ENCODE peak calls at places on chromosomes 11 and 22, in six cellular contexts. T is uterus, W is IMR-90, P is tibial nerve, Q is GM12891, E is esophagus muscularis mucosa. C is an unnamed sample.

GRCh38 chr22:48704335-48704734 is 1123.3 kb downstream of the BRD1 start:
- DNase-seq in T (no peak), W (no peak), P (no peak), Q (no peak), E (no peak), C (no peak)

GRCh38 chr22:47539374-47539773 is 776.9 kb downstream of the TBC1D22A start:
- DNase-seq in T (no peak), W (no peak), P (no peak), Q (no peak), E (peak; percentile 75), C (no peak)

GRCh38 chr22:46937185-46937584 is 174.7 kb downstream of the TBC1D22A start:
- DNase-seq in T (no peak), W (no peak), P (no peak), Q (no peak), E (no peak), C (no peak)

GRCh38 chr11:14422814-14423182 is 63.8 kb upstream of the RRAS2 start:
- DNase-seq in T (no peak), W (no peak), P (no peak), Q (no peak), E (no peak), C (no peak)

GRCh38 chr11:83119216-83119615 is 37.7 kb upstream of the PCF11 start:
- DNase-seq in T (no peak), W (peak; percentile 11), P (no peak), Q (no peak), E (no peak), C (no peak)

GRCh38 chr11:93727985-93728791 is 13.1 kb downstream of the TAF1D start:
- DNase-seq in T (no peak), W (peak; percentile 54), P (no peak), Q (no peak), E (no peak), C (no peak)

GRCh38 chr11:45512749-45513148 is 152.7 kb downstream of the CHST1 start:
- DNase-seq in T (no peak), W (no peak), P (no peak), Q (no peak), E (no peak), C (no peak)

GRCh38 chr11:33197915-33198727 is 36.8 kb upstream of the CSTF3 start:
- DNase-seq in T (no peak), W (no peak), P (no peak), Q (no peak), E (no peak), C (no peak)

GRCh38 chr11:64894070-64894811 is 15.8 kb upstream of the EHD1 start:
- DNase-seq in T (peak; percentile 83), W (peak; percentile 51), P (peak; percentile 88), Q (peak; percentile 98), E (no peak), C (peak; percentile 89)

GRCh38 chr11:75603791-75604736 is 42.0 kb downstream of the SERPINH1 start:
- DNase-seq in T (no peak), W (peak; percentile 96), P (no peak), Q (no peak), E (no peak), C (no peak)

GRCh38 chr11:59186130-59186594 is 14.2 kb downstream of the DTX4 start:
- DNase-seq in T (no peak), W (no peak), P (no peak), Q (peak; percentile 60), E (no peak), C (peak; percentile 75)

GRCh38 chr11:43868852-43869567 is 11.6 kb upstream of the ALKBH3 start:
- DNase-seq in T (no peak), W (peak; percentile 80), P (no peak), Q (peak; percentile 43), E (no peak), C (no peak)

GRCh38 chr11:117458275-117459120 is 130.8 kb downstream of the CEP164 start:
- DNase-seq in T (no peak), W (no peak), P (no peak), Q (peak; percentile 50), E (no peak), C (peak; percentile 40)

GRCh38 chr11:82194521-82194920 is 539.1 kb downstream of the FAM181B start:
- DNase-seq in T (no peak), W (no peak), P (no peak), Q (no peak), E (no peak), C (no peak)

GRCh38 chr22:45077286-45077685 is 67.5 kb upstream of the PHF21B start:
- DNase-seq in T (no peak), W (no peak), P (no peak), Q (no peak), E (no peak), C (no peak)

GRCh38 chr11:131943296-131943695 is 572.9 kb downstream of the NTM start:
- DNase-seq in T (no peak), W (no peak), P (no peak), Q (no peak), E (no peak), C (peak; percentile 55)

GRCh38 chr11:104531075-104531474 is 367.1 kb upstream of the PDGFD start:
- DNase-seq in T (no peak), W (no peak), P (no peak), Q (no peak), E (no peak), C (no peak)

GRCh38 chr11:120532082-120532481 is 20.5 kb downstream of the GRIK4 start:
- DNase-seq in T (no peak), W (no peak), P (no peak), Q (no peak), E (no peak), C (no peak)

GRCh38 chr11:77136074-77136473 is 8.0 kb downstream of the MYO7A start:
- DNase-seq in T (no peak), W (peak; percentile 71), P (no peak), Q (no peak), E (no peak), C (no peak)

GRCh38 chr11:269146-269890 is 8.9 kb upstream of the NLRP6 start:
- DNase-seq in T (no peak), W (no peak), P (peak; percentile 35), Q (no peak), E (no peak), C (no peak)

GRCh38 chr11:83162377-83162776 is 5.4 kb downstream of the PCF11 start:
- DNase-seq in T (no peak), W (peak; percentile 16), P (no peak), Q (no peak), E (no peak), C (no peak)

GRCh38 chr11:100756556-100756955 is 69.5 kb downstream of the ARHGAP42 start:
- DNase-seq in T (no peak), W (no peak), P (no peak), Q (no peak), E (no peak), C (no peak)

GRCh38 chr11:120186799-120187591 is 23.8 kb upstream of the OAF start:
- DNase-seq in T (peak; percentile 32), W (peak; percentile 61), P (no peak), Q (no peak), E (no peak), C (peak; percentile 69)

GRCh38 chr22:37442537-37442936 is 15.3 kb upstream of the ELFN2 start:
- DNase-seq in T (no peak), W (peak; percentile 45), P (no peak), Q (no peak), E (no peak), C (no peak)

DNA sequence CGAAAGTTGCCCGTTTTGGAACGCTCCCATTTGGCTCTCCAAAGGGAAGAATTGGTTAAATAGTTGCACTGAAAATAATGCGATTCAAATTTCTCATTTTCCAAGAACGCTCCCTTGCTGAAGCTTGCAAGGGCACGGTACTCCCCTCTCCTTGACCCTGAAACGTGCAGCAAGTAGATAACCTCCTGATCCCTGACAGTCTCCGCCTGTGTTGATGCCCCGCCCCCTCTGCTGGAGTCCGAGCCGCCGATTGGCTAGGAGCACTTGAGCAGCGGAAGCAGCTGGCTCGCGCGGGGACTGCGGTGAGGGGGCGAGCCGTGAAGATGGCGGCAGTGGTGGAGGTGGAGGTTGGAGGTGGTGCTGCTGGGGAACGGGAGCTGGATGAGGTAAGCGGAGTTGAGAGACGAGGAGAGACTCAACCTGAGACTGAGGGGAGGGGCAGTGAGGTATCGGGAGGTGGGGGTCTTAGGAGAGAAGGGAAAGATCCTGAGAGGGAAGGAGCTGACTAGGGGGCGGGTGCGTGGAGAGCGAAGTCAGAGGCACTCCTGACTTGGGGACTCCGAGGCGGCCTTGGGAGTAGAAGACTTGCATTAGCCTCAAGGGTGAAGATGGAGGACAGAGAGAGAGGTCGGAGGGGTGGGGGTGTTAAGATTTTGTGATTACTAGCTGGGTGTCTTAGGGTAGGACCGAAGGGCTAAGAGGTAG is at the start of gene RNF121:
- DNase-seq in T (peak; percentile 96), W (peak; percentile 92), P (peak; percentile 99), Q (peak; percentile 73), E (peak; percentile 99), C (peak; percentile 96)
- TF ChIP-seq POLR2A in T (peak; percentile 54), W (peak; percentile 69), P (no peak), Q (peak; percentile 88), E (no peak), C (no peak)

DNA sequence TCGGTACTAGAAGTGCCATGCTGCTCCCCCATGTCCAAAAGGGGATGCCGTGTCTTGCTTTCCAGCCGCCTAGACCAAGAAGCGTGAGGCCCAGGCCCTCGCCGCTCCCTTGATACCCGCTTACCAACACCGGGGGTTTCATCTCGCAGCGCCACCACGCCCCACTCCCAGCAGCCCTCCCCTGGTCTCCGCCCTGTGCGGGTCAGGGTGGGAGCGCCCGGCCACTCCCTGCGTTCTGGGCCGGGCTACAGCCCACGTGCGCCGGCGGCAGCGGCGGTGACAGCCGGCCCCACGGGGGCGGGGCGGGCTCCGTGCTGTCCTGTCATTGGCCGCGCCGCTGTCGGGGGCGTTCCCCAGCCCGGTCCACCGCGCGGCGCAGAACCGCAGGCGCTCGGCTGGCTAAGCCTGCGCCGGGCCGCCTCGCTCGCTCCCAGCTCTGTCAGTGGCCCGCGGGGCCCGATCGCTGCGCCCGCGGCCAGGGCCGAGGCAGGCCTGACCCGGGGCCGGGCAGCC is at the start of gene MICAL2:
- DNase-seq in T (peak; percentile 84), W (peak; percentile 85), P (peak; percentile 68), Q (peak; percentile 97), E (peak; percentile 95), C (peak; percentile 88)
- TF ChIP-seq POLR2A in T (peak; percentile 91), W (peak; percentile 90), P (peak; percentile 66), Q (no peak), E (no peak), C (peak; percentile 25)

DNA sequence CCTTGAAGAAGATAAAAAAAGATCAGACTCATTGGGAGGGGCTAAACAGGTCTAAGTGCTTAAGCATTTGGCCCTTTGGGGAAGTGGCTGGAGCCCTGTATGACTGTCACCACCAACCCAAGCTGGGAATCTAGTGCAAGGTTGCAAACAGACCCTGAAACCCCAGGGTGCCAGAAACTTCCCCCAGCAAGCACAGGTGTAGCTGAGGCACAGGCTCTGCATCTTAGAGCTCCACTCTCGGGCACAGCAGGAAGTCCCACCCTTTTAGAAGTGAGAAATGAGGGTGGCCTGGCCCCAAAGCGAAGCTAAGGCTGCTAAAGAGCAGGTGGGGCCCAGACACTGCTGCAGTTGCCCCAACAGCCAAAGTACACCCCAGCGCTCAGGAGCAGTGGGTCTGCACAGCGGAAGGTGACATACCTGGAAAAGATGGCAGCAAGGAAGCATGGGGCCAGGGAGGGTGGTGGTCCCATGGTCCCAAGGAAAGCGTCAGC is 5.8 kb upstream of the KDM2A start:
- DNase-seq in T (no peak), W (no peak), P (no peak), Q (peak; percentile 53), E (no peak), C (no peak)
- TF ChIP-seq POLR2A in T (no peak), W (no peak), P (no peak), Q (no peak), E (no peak), C (no peak)

DNA sequence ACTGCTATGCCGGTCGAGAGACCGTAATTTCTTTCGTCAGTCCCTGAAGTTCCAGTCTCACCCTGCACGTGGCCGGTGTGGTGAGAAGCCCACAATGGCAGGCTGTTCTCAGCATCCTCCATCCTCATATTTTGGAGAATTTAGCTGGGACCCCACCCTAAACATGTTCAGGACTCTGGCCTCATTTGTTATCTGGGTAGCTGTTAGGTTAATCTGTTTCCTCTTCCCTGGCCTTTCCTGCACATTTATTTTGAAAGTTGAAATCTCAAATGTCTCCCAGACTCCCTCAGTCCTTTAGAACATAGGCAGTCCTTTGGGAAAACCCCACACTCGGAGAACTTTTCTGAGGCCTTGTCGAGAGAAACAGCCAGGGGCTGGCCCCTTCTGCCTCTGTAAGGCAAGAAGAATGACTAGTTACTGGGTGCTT is 109.4 kb upstream of the CRYBB3 start:
- DNase-seq in T (no peak), W (no peak), P (no peak), Q (no peak), E (no peak), C (no peak)
- TF ChIP-seq POLR2A in T (no peak), W (no peak), P (no peak), Q (no peak), E (no peak), C (no peak)